ENCODE peak calls at places on chromosomes 6 and 20, in four cellular contexts. One of them, this sample, is unnamed. For H3K36me3, the result is how much of the 10 kb centered on the place peaks cover.

GRCh38 chr20:21901470-21902275 is 196.2 kb downstream of the PAX1 start:
- DNase-seq in small intestine: no peak
- DNase-seq in osteoblast: no peak
- DNase-seq in NT2/D1: no peak
- DNase-seq in this sample: peak

GRCh38 chr6:345747-346388 is 45.7 kb upstream of the IRF4 start:
- DNase-seq in small intestine: no peak
- DNase-seq in osteoblast: no peak
- DNase-seq in NT2/D1: no peak
- DNase-seq in this sample: no peak

GRCh38 chr20:32524871-32525501 is 60.1 kb downstream of the NOL4L start:
- DNase-seq in small intestine: peak
- DNase-seq in osteoblast: peak
- DNase-seq in NT2/D1: no peak
- DNase-seq in this sample: peak

GRCh38 chr6:4776493-4776966 is 326 bp downstream of the CDYL start:
- DNase-seq in small intestine: peak
- DNase-seq in osteoblast: no peak
- DNase-seq in NT2/D1: no peak
- DNase-seq in this sample: no peak

GRCh38 chr6:86192123-86192522 is 549.4 kb upstream of the SYNCRIP start:
- DNase-seq in small intestine: peak
- DNase-seq in osteoblast: no peak
- DNase-seq in NT2/D1: peak
- DNase-seq in this sample: peak

GRCh38 chr20:62952373-62953166 is at the start of gene SLC17A9:
- DNase-seq in small intestine: peak
- DNase-seq in osteoblast: peak
- DNase-seq in NT2/D1: no peak
- DNase-seq in this sample: no peak

GRCh38 chr20:137668-138131 is 4.7 kb upstream of the DEFB126 start:
- DNase-seq in small intestine: no peak
- DNase-seq in osteoblast: no peak
- DNase-seq in NT2/D1: no peak
- DNase-seq in this sample: no peak

GRCh38 chr6:6676910-6677441 is 88.5 kb downstream of the LY86 start:
- DNase-seq in small intestine: peak
- DNase-seq in osteoblast: peak
- DNase-seq in NT2/D1: peak
- DNase-seq in this sample: peak

GRCh38 chr20:16125810-16126209 is 447.4 kb downstream of the KIF16B start:
- DNase-seq in small intestine: no peak
- DNase-seq in osteoblast: no peak
- DNase-seq in NT2/D1: no peak
- DNase-seq in this sample: peak

GRCh38 chr6:28940294-28940858 is 16.6 kb upstream of the TRIM27 start:
- DNase-seq in small intestine: peak
- DNase-seq in osteoblast: peak
- DNase-seq in NT2/D1: peak
- DNase-seq in this sample: peak

GRCh38 chr6:169963581-169964297 is 212.3 kb downstream of the ERMARD start:
- DNase-seq in small intestine: no peak
- DNase-seq in osteoblast: peak
- DNase-seq in NT2/D1: no peak
- DNase-seq in this sample: no peak

DNA sequence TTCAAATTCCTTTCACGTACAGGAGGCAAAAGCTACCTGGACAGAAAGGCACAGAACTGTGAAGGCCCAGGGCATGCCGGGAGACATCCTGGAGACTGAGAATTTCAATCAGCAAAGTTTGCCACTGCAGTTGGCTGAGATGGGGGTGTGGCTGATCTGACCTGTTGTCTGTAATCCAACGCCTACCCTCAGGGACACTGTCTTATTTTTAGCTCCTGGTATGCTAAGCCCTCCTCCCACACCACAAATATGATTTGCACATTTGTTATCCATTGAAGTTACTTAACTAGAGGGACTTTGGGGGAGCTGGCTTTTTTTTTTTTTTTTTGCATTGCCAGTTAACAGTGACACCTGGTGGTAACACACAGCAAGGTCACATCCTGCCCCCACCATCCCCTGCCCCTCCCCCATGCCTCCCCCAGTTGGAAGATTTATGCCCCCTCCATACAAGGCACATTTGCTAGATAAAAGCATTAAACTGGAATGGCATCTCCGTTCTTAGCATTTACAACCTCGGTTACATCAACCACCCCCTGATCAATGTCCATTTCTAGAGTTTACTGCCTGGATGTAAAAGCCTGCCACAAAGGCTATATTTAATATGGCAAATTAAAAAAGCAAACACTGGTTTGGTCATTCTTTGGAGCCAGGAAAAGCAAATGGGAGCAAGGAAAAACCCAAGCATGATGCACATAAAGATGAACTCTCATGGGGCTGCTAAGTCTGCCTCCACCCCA is 40.3 kb downstream of the TTI1 start:
- DNase-seq in small intestine: peak
- DNase-seq in osteoblast: peak
- DNase-seq in NT2/D1: no peak
- DNase-seq in this sample: no peak
- H3K36me3 ChIP-seq in small intestine: under half
- H3K36me3 ChIP-seq in osteoblast: under half
- H3K36me3 ChIP-seq in NT2/D1: half or more
- H3K36me3 ChIP-seq in this sample: half or more

GRCh38 chr20:13007596-13007995 is 1.2 kb upstream of the SPTLC3 start:
- DNase-seq in small intestine: no peak
- DNase-seq in osteoblast: no peak
- DNase-seq in NT2/D1: no peak
- DNase-seq in this sample: no peak

GRCh38 chr20:13008761-13009681 is at the start of gene SPTLC3:
- DNase-seq in small intestine: peak
- DNase-seq in osteoblast: no peak
- DNase-seq in NT2/D1: no peak
- DNase-seq in this sample: peak

GRCh38 chr20:13012886-13013285 is 4.1 kb downstream of the SPTLC3 start:
- DNase-seq in small intestine: no peak
- DNase-seq in osteoblast: no peak
- DNase-seq in NT2/D1: peak
- DNase-seq in this sample: no peak

GRCh38 chr20:13006825-13007224 is 1.9 kb upstream of the SPTLC3 start:
- DNase-seq in small intestine: no peak
- DNase-seq in osteoblast: no peak
- DNase-seq in NT2/D1: no peak
- DNase-seq in this sample: peak

GRCh38 chr20:13009682-13010406 is 1.1 kb downstream of the SPTLC3 start:
- DNase-seq in small intestine: peak
- DNase-seq in osteoblast: peak
- DNase-seq in NT2/D1: no peak
- DNase-seq in this sample: peak
- H3K4me3 ChIP-seq in small intestine: no peak
- H3K4me3 ChIP-seq in osteoblast: peak
- H3K4me3 ChIP-seq in NT2/D1: no peak
- H3K4me3 ChIP-seq in this sample: peak

GRCh38 chr6:158309814-158310213 is 2.5 kb upstream of the TULP4 start:
- DNase-seq in small intestine: no peak
- DNase-seq in osteoblast: no peak
- DNase-seq in NT2/D1: no peak
- DNase-seq in this sample: no peak
- H3K36me3 ChIP-seq in small intestine: under half
- H3K36me3 ChIP-seq in osteoblast: under half
- H3K36me3 ChIP-seq in NT2/D1: under half
- H3K36me3 ChIP-seq in this sample: under half

GRCh38 chr6:122752990-122753687 is 26.4 kb upstream of the FABP7 start:
- DNase-seq in small intestine: no peak
- DNase-seq in osteoblast: no peak
- DNase-seq in NT2/D1: no peak
- DNase-seq in this sample: no peak

GRCh38 chr6:122752493-122752892 is 27.0 kb upstream of the FABP7 start:
- DNase-seq in small intestine: no peak
- DNase-seq in osteoblast: no peak
- DNase-seq in NT2/D1: no peak
- DNase-seq in this sample: no peak

GRCh38 chr6:122754191-122754731 is 25.3 kb upstream of the FABP7 start:
- DNase-seq in small intestine: no peak
- DNase-seq in osteoblast: no peak
- DNase-seq in NT2/D1: no peak
- DNase-seq in this sample: no peak

GRCh38 chr6:122755901-122756300 is 23.6 kb upstream of the FABP7 start:
- DNase-seq in small intestine: peak
- DNase-seq in osteoblast: no peak
- DNase-seq in NT2/D1: peak
- DNase-seq in this sample: no peak

GRCh38 chr6:122753688-122754056 is 25.8 kb upstream of the FABP7 start:
- DNase-seq in small intestine: peak
- DNase-seq in osteoblast: no peak
- DNase-seq in NT2/D1: no peak
- DNase-seq in this sample: peak
- H3K4me3 ChIP-seq in small intestine: no peak
- H3K4me3 ChIP-seq in osteoblast: no peak
- H3K4me3 ChIP-seq in NT2/D1: no peak
- H3K4me3 ChIP-seq in this sample: no peak

GRCh38 chr6:89786970-89787369 is 32.6 kb downstream of the MDN1 start:
- DNase-seq in small intestine: no peak
- DNase-seq in osteoblast: no peak
- DNase-seq in NT2/D1: no peak
- DNase-seq in this sample: no peak
- H3K36me3 ChIP-seq in small intestine: under half
- H3K36me3 ChIP-seq in osteoblast: under half
- H3K36me3 ChIP-seq in NT2/D1: half or more
- H3K36me3 ChIP-seq in this sample: half or more

DNA sequence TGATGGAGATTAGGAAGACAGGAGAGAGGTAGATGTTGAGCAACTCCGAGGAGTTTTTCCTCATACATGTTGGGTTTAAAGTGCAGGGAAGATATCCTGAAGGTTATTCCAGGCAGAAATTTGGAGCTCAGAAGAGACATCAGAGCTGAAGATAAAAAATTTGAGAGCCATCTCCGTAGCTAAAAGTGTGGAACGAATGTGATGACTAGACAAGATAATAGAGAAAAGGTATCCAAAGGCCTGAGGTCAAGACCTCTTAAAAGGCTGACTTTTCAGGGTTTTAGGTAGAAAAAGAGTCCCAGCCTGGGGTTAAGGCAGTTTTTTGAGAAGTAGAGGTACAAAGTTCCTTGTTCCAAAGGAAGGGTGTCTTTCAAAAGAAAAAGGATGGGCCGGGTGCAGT is 214.8 kb downstream of the ESR1 start:
- DNase-seq in small intestine: no peak
- DNase-seq in osteoblast: no peak
- DNase-seq in NT2/D1: no peak
- DNase-seq in this sample: no peak
- H3K4me3 ChIP-seq in small intestine: no peak
- H3K4me3 ChIP-seq in osteoblast: no peak
- H3K4me3 ChIP-seq in NT2/D1: no peak
- H3K4me3 ChIP-seq in this sample: no peak

DNA sequence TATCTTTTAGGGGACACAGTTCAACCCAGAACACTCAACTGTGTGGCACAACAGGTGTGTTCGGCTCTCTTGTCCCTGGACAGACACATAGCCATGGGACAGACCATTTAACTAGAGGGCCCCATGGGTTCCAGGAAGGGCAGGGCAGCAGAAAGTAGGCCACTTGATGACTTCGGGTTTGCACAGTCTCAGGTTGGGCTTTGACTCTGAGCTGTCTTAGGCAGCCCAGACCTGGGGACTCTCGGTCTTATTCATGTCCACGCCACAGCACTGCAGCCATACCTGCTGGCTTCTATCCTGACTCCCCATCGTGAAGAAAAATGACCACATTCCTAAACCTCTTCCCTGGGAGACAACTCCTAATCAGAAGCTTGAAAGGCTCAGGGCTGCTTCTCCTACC is 146.1 kb upstream of the AKAP12 start:
- DNase-seq in small intestine: no peak
- DNase-seq in osteoblast: no peak
- DNase-seq in NT2/D1: no peak
- DNase-seq in this sample: no peak
- H3K36me3 ChIP-seq in small intestine: under half
- H3K36me3 ChIP-seq in osteoblast: under half
- H3K36me3 ChIP-seq in NT2/D1: under half
- H3K36me3 ChIP-seq in this sample: half or more

DNA sequence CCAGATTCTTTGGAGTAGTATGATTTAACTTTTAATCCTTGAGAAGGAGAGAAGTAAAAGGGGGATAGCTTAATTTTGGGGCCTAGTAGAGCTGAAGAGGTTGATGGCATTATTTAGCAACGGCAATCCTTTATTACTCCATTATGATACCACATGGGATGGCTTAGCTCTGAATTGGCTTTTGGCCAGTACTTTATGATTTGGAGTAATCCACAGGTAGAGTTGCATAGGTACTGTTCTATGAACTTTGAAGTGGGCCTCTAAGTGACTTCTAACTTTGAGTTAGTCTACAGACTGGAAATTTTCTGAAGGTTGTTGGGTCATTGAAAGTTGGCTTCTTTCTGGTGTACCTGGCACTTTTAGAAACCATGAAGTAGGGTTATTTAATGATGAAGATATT is 11.6 kb downstream of the YWHAB start:
- DNase-seq in small intestine: peak
- DNase-seq in osteoblast: no peak
- DNase-seq in NT2/D1: no peak
- DNase-seq in this sample: no peak
- H3K4me3 ChIP-seq in small intestine: no peak
- H3K4me3 ChIP-seq in osteoblast: no peak
- H3K4me3 ChIP-seq in NT2/D1: no peak
- H3K4me3 ChIP-seq in this sample: no peak

This sample was measured in MG63.